ENCODE peak calls at places on chromosomes 5 and 9, in ten cellular contexts. X, C, A, K, S, F, R, M, O and J are unnamed samples.

GRCh38 chr5:95283022-95283615 is 1.8 kb downstream of the MCTP1 start:
- DNase-seq in X (no peak), C (no peak), A (no peak), K (no peak), S (no peak), F (no peak), R (no peak), M (peak; percentile 62), O (no peak), J (no peak)

GRCh38 chr5:120512757-120513650 is 48.9 kb downstream of the PRR16 start:
- DNase-seq in X (no peak), C (no peak), A (no peak), K (no peak), S (no peak), F (no peak), R (no peak), M (no peak), O (no peak), J (no peak)

GRCh38 chr5:159947708-159948358 is 31.6 kb downstream of the ADRA1B start:
- DNase-seq in X (no peak), C (no peak), A (peak; percentile 70), K (no peak), S (peak; percentile 25), F (no peak), R (no peak), M (no peak), O (no peak), J (no peak)

GRCh38 chr5:165616550-165617430 is 2111.4 kb downstream of the MAT2B start:
- DNase-seq in X (no peak), C (peak; percentile 4), A (no peak), K (no peak), S (no peak), F (no peak), R (no peak), M (peak; percentile 46), O (no peak), J (no peak)

GRCh38 chr5:180315762-180316212 is 23.9 kb upstream of the MAPK9 start:
- DNase-seq in X (peak; percentile 54), C (peak; percentile 66), A (peak; percentile 64), K (peak; percentile 73), S (peak; percentile 58), F (peak; percentile 41), R (peak; percentile 85), M (peak; percentile 73), O (peak; percentile 19), J (peak; percentile 86)

GRCh38 chr9:124280176-124280691 is 22.5 kb downstream of the NEK6 start:
- DNase-seq in X (no peak), C (peak; percentile 25), A (peak; percentile 80), K (no peak), S (peak; percentile 69), F (no peak), R (no peak), M (no peak), O (no peak), J (no peak)

GRCh38 chr9:36802171-36802920 is 229.7 kb downstream of the MELK start:
- DNase-seq in X (no peak), C (peak; percentile 17), A (peak; percentile 45), K (no peak), S (no peak), F (no peak), R (no peak), M (no peak), O (no peak), J (no peak)

GRCh38 chr5:162824360-162824759 is 613.0 kb upstream of the CCNG1 start:
- DNase-seq in X (no peak), C (no peak), A (no peak), K (no peak), S (no peak), F (no peak), R (no peak), M (no peak), O (no peak), J (no peak)

GRCh38 chr9:113233146-113233545 is 11.8 kb downstream of the SLC31A1 start:
- DNase-seq in X (no peak), C (no peak), A (no peak), K (no peak), S (no peak), F (no peak), R (no peak), M (no peak), O (no peak), J (no peak)

GRCh38 chr9:447230-448025 is 232.8 kb downstream of the DOCK8 start:
- DNase-seq in X (peak; percentile 4), C (peak; percentile 90), A (peak; percentile 48), K (peak; percentile 54), S (peak; percentile 74), F (peak; percentile 92), R (no peak), M (no peak), O (peak; percentile 65), J (no peak)

GRCh38 chr9:37975639-37976038 is 71.7 kb upstream of the SLC25A51 start:
- DNase-seq in X (no peak), C (no peak), A (no peak), K (no peak), S (no peak), F (no peak), R (no peak), M (no peak), O (no peak), J (no peak)

GRCh38 chr5:59001716-59002115 is 418.8 kb downstream of the RAB3C start:
- DNase-seq in X (no peak), C (no peak), A (no peak), K (no peak), S (no peak), F (no peak), R (no peak), M (no peak), O (no peak), J (no peak)

GRCh38 chr5:59001154-59001553 is 418.3 kb downstream of the RAB3C start:
- DNase-seq in X (no peak), C (no peak), A (no peak), K (no peak), S (no peak), F (no peak), R (peak; percentile 51), M (no peak), O (no peak), J (no peak)

GRCh38 chr5:59003124-59003523 is 420.2 kb downstream of the RAB3C start:
- DNase-seq in X (no peak), C (no peak), A (no peak), K (no peak), S (no peak), F (no peak), R (no peak), M (no peak), O (no peak), J (no peak)

GRCh38 chr5:59003641-59004040 is 420.8 kb downstream of the RAB3C start:
- DNase-seq in X (no peak), C (no peak), A (no peak), K (no peak), S (no peak), F (no peak), R (no peak), M (peak; percentile 68), O (no peak), J (no peak)

DNA sequence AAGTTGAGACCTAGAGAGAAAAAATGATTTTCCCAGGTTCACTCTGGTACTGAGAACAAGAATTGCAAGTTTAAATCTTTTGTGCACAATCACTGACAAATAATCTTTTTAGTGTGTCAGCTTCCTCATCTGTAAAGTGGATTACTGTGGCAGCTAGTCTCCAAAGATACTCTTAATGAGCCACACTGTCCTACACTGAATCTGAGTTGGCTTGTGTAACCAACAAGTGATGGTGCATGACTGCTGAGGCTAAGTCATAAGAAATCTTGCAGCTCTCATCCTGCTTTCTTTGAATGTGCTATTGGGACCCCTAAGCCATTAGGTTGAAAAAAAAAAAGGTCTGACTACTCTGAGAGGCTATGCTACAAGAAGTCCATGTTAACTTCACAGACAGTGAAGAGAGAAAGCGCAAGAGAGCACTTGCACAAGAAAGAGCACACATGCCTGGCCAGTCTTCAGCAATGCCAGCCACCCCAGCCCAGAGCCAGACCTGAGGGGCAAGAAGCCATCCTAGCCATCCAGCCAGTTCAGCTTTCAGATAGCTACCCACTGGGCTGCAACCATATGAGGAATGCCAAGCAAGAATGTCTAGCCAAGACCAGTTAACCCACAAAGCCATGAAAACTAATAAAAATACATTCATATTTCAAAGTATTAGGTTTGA is 419.4 kb downstream of the RAB3C start:
- DNase-seq in X (no peak), C (no peak), A (no peak), K (no peak), S (no peak), F (no peak), R (no peak), M (no peak), O (no peak), J (no peak)
- H3K4me1 ChIP-seq in X (no peaks in the 10 kb centered on the region), C (no peaks in the 10 kb centered on the region), A (no peaks in the 10 kb centered on the region), K (no peaks in the 10 kb centered on the region), S (peaks cover 7% of the 10 kb centered on the region), F (no peaks in the 10 kb centered on the region), R (peaks cover 22% of the 10 kb centered on the region), M (peaks cover 23% of the 10 kb centered on the region), O (no peaks in the 10 kb centered on the region), J (no peaks in the 10 kb centered on the region)

DNA sequence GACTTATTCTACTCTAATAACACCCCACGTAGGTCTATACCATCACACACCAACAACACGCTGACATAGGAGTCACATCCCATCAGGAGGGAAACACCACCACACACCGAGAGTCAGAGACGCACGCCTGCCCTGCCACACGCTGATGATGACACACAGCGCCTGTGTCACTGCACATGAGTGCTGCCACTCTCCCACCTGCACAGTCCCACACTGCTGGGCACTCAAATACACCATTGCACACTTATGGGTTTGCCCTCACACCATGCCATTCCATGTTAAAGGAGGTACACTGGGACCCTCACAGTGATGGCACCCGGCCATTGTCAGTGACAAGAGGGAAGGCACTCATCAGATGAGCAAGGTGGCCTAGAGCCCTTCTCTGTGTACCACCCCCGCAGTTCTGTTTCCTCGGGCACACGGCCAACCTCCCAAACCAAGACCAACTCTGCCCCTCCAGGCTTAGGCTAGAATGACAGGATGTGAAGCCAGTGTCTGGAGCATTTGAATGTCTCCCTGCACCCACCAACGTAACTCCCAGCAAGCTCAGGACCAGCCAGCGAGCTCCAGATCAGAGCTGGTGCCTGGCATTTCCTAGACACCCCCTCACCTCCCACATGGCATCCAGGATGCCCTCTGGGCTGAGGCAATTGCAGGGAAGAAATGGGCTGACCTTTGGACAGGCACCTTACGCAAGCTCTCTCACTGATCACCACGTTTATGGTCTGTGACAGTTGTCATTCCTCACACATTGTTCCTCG is 3.6 kb upstream of the CPLX2 start:
- DNase-seq in X (peak; percentile 5), C (peak; percentile 35), A (peak; percentile 26), K (no peak), S (peak; percentile 65), F (no peak), R (peak; percentile 85), M (peak; percentile 86), O (peak; percentile 48), J (peak; percentile 71)
- H3K9me2 ChIP-seq in X (no peaks in the 10 kb centered on the region), C (no peaks in the 10 kb centered on the region), A (no peaks in the 10 kb centered on the region), K (no peaks in the 10 kb centered on the region), S (no peaks in the 10 kb centered on the region), F (no peaks in the 10 kb centered on the region), R (no peaks in the 10 kb centered on the region), M (no peaks in the 10 kb centered on the region), O (no peaks in the 10 kb centered on the region), J (no peaks in the 10 kb centered on the region)

GRCh38 chr5:82107277-82107676 is 135.5 kb downstream of the ATG10 start:
- DNase-seq in X (no peak), C (peak; percentile 30), A (peak; percentile 47), K (no peak), S (peak; percentile 24), F (peak; percentile 29), R (no peak), M (peak; percentile 23), O (no peak), J (no peak)
- H2AFZ ChIP-seq in X (no peak overlapping the region), C (no peak overlapping the region), A (no peak overlapping the region), K (no peak overlapping the region), S (no peak overlapping the region), F (no peak overlapping the region), R (no peak overlapping the region), M (no peak overlapping the region), O (no peak overlapping the region), J (no peak overlapping the region)

GRCh38 chr5:172423379-172424110 is 30.8 kb downstream of the SH3PXD2B start:
- DNase-seq in X (no peak), C (no peak), A (no peak), K (no peak), S (no peak), F (no peak), R (no peak), M (no peak), O (no peak), J (no peak)
- H3K4me1 ChIP-seq in X (no peaks in the 10 kb centered on the region), C (peaks cover 17% of the 10 kb centered on the region), A (peaks cover 52% of the 10 kb centered on the region), K (peaks cover 24% of the 10 kb centered on the region), S (peaks cover 40% of the 10 kb centered on the region), F (peaks cover 8% of the 10 kb centered on the region), R (peaks cover 33% of the 10 kb centered on the region), M (no peaks in the 10 kb centered on the region), O (peaks cover 10% of the 10 kb centered on the region), J (no peaks in the 10 kb centered on the region)